ENCODE peak calls at places on chromosomes 11 and 22, in ten cellular contexts. J is ureter; T is GM13977; R is activated naive CD4-positive, alpha-beta T cell; Q is activated CD4-positive, alpha-beta T cell treated with anti-CD3 and anti-CD28 coated beads, Interleukin-2, amount 50 U/mL, for 1 hour; Z is GOT3; F is NCI-H1694 treated with DMSO at 0.1 percent for 48 hours; M is T-helper 17 cell; N is DND-41; I is fibroblast of pulmonary artery. H is an unnamed sample.

GRCh38 chr11:28393348-28393747 is 285.2 kb downstream of the METTL15 start:
- DNase-seq in J (no peak), T (no peak), R (no peak), Q (no peak), Z (no peak), F (no peak), M (no peak), N (no peak), I (no peak), H (no peak)

GRCh38 chr22:27399161-27399560 is 402.4 kb downstream of the MN1 start:
- DNase-seq in J (no peak), T (no peak), R (no peak), Q (no peak), Z (no peak), F (no peak), M (no peak), N (no peak), I (no peak), H (no peak)

GRCh38 chr11:111762981-111763643 is 3.1 kb downstream of the PPP2R1B start:
- DNase-seq in J (no peak), T (no peak), R (no peak), Q (no peak), Z (no peak), F (peak; percentile 30), M (no peak), N (no peak), I (peak; percentile 36), H (no peak)

GRCh38 chr11:36711104-36711825 is 113.2 kb upstream of the RAG2 start:
- DNase-seq in J (no peak), T (no peak), R (no peak), Q (no peak), Z (no peak), F (no peak), M (no peak), N (no peak), I (no peak), H (no peak)

GRCh38 chr22:37270928-37271650 is 11.2 kb upstream of the CYTH4 start:
- DNase-seq in J (no peak), T (no peak), R (no peak), Q (no peak), Z (no peak), F (no peak), M (no peak), N (no peak), I (peak; percentile 39), H (no peak)

GRCh38 chr11:111918390-111919256 is at the start of gene C11orf52:
- DNase-seq in J (peak; percentile 71), T (no peak), R (no peak), Q (no peak), Z (no peak), F (no peak), M (no peak), N (no peak), I (peak; percentile 34), H (no peak)

GRCh38 chr11:104343578-104343977 is 179.6 kb upstream of the PDGFD start:
- DNase-seq in J (no peak), T (no peak), R (no peak), Q (no peak), Z (no peak), F (no peak), M (no peak), N (no peak), I (peak; percentile 30), H (no peak)

GRCh38 chr22:49763696-49764095 is 64.0 kb downstream of the BRD1 start:
- DNase-seq in J (no peak), T (no peak), R (no peak), Q (no peak), Z (no peak), F (no peak), M (no peak), N (no peak), I (no peak), H (no peak)

GRCh38 chr22:23790819-23791736 is 4.3 kb downstream of the SMARCB1 start:
- DNase-seq in J (no peak), T (no peak), R (no peak), Q (no peak), Z (no peak), F (no peak), M (no peak), N (no peak), I (peak; percentile 39), H (no peak)

H was measured in NCI-H446 treated with DMSO at 0.1 percent for 48 hours.